ENCODE peak calls at places on chromosomes 1 and 21, in eight cellular contexts. Y is NCI-H226; S is fibroblast of gingiva; V is activated CD8-positive, alpha-beta memory T cell treated with anti-CD3 and anti-CD28 coated beads, Interleukin-2, amount 50 U/mL, for 48 hours; O is NCI-H82; W is natural killer cell; G is NCI-H1417; Z is GM12892. B is an unnamed sample.

GRCh38 chr1:30707412-30708360 is 15.7 kb downstream of the MATN1 start:
- DNase-seq in Y (peak), S (peak), V (peak), O (peak), W (no peak), G (peak), Z (peak), B (no peak)

GRCh38 chr1:25503551-25504426 is 39.6 kb upstream of the LDLRAP1 start:
- DNase-seq in Y (peak), S (no peak), V (peak), O (peak), W (peak), G (peak), Z (no peak), B (no peak)

GRCh38 chr1:3312894-3313578 is 141.4 kb upstream of the ARHGEF16 start:
- DNase-seq in Y (peak), S (peak), V (peak), O (peak), W (peak), G (no peak), Z (no peak), B (peak)

GRCh38 chr1:112974646-112975045 is 18.6 kb upstream of the SLC16A1 start:
- DNase-seq in Y (no peak), S (no peak), V (no peak), O (no peak), W (no peak), G (no peak), Z (no peak), B (no peak)

GRCh38 chr1:158115126-158115525 is 65.6 kb upstream of the CD1D start:
- DNase-seq in Y (no peak), S (no peak), V (no peak), O (no peak), W (no peak), G (no peak), Z (no peak), B (no peak)

GRCh38 chr1:44685218-44685617 is 10.7 kb downstream of the ARMH1 start:
- DNase-seq in Y (no peak), S (no peak), V (no peak), O (no peak), W (no peak), G (no peak), Z (no peak), B (no peak)

GRCh38 chr1:39631361-39632331 is 7.8 kb downstream of the HEYL start:
- DNase-seq in Y (no peak), S (no peak), V (no peak), O (no peak), W (no peak), G (peak), Z (no peak), B (no peak)

GRCh38 chr1:67192902-67193301 is 26.6 kb downstream of the IL23R start:
- DNase-seq in Y (no peak), S (no peak), V (no peak), O (no peak), W (no peak), G (no peak), Z (no peak), B (no peak)

GRCh38 chr1:31707711-31708110 is 3.9 kb upstream of the COL16A1 start:
- DNase-seq in Y (peak), S (peak), V (no peak), O (peak), W (no peak), G (no peak), Z (no peak), B (no peak)

GRCh38 chr21:44057055-44057454 is 44.9 kb downstream of the TRAPPC10 start:
- DNase-seq in Y (no peak), S (no peak), V (peak), O (no peak), W (no peak), G (no peak), Z (no peak), B (no peak)

GRCh38 chr1:111139234-111139955 is 498 bp downstream of the DRAM2 start:
- DNase-seq in Y (peak), S (peak), V (peak), O (peak), W (no peak), G (peak), Z (peak), B (peak)

GRCh38 chr1:99590578-99591209 is 55.2 kb upstream of the PALMD start:
- DNase-seq in Y (peak), S (peak), V (no peak), O (no peak), W (no peak), G (peak), Z (no peak), B (peak)

GRCh38 chr1:180173952-180174351 is 19.3 kb downstream of the QSOX1 start:
- DNase-seq in Y (no peak), S (peak), V (no peak), O (no peak), W (no peak), G (no peak), Z (no peak), B (peak)

GRCh38 chr1:167905671-167906070 is 8.3 kb downstream of the ADCY10 start:
- DNase-seq in Y (no peak), S (peak), V (no peak), O (no peak), W (no peak), G (no peak), Z (no peak), B (no peak)

GRCh38 chr1:156624814-156625435 is 5.7 kb downstream of the HAPLN2 start:
- DNase-seq in Y (no peak), S (no peak), V (no peak), O (peak), W (no peak), G (peak), Z (no peak), B (no peak)

GRCh38 chr1:206890690-206891089 is 6.6 kb upstream of the IL24 start:
- DNase-seq in Y (peak), S (peak), V (no peak), O (no peak), W (no peak), G (no peak), Z (no peak), B (peak)

GRCh38 chr1:227424159-227424680 is 105.9 kb upstream of the CDC42BPA start:
- DNase-seq in Y (no peak), S (no peak), V (no peak), O (no peak), W (no peak), G (no peak), Z (no peak), B (no peak)

GRCh38 chr1:9166289-9167235 is 37.7 kb upstream of the GPR157 start:
- DNase-seq in Y (no peak), S (no peak), V (no peak), O (no peak), W (no peak), G (no peak), Z (no peak), B (peak)

GRCh38 chr1:101592861-101593260 is 356.0 kb downstream of the S1PR1 start:
- DNase-seq in Y (no peak), S (no peak), V (no peak), O (no peak), W (no peak), G (peak), Z (no peak), B (no peak)

GRCh38 chr1:3907031-3907534 is 7.0 kb upstream of the C1orf174 start:
- DNase-seq in Y (no peak), S (no peak), V (no peak), O (peak), W (no peak), G (no peak), Z (no peak), B (no peak)

GRCh38 chr1:115702993-115703392 is 61.2 kb downstream of the VANGL1 start:
- DNase-seq in Y (no peak), S (no peak), V (no peak), O (peak), W (no peak), G (peak), Z (no peak), B (no peak)

B was measured in GM04503.